ENCODE peak calls at places on chromosomes 11 and 22, in six cellular contexts. M, A, N, O, J and W are unnamed samples.

GRCh38 chr11:9762531-9762930 is 98.7 kb downstream of the SWAP70 start:
- DNase-seq in M (no peak), A (no peak), N (no peak), O (no peak), J (no peak), W (no peak)

GRCh38 chr22:44247346-44247745 is 65.4 kb downstream of the SHISAL1 start:
- DNase-seq in M (no peak), A (peak; percentile 53), N (no peak), O (no peak), J (no peak), W (no peak)

GRCh38 chr11:69335461-69336386 is 41.8 kb downstream of the MYEOV start:
- DNase-seq in M (no peak), A (no peak), N (peak; percentile 29), O (no peak), J (peak; percentile 60), W (peak; percentile 67)

GRCh38 chr22:32603651-32604540 is 129.3 kb downstream of the FBXO7 start:
- DNase-seq in M (no peak), A (no peak), N (no peak), O (peak; percentile 89), J (no peak), W (no peak)

GRCh38 chr11:131423715-131424114 is 53.3 kb downstream of the NTM start:
- DNase-seq in M (peak; percentile 7), A (no peak), N (no peak), O (no peak), J (no peak), W (no peak)

GRCh38 chr11:82960000-82960778 is 58.7 kb downstream of the DDIAS start:
- DNase-seq in M (no peak), A (no peak), N (no peak), O (no peak), J (no peak), W (no peak)

GRCh38 chr11:27501102-27501501 is 5.5 kb downstream of the LIN7C start:
- DNase-seq in M (no peak), A (no peak), N (no peak), O (no peak), J (no peak), W (no peak)

GRCh38 chr22:43078522-43078921 is 10.7 kb downstream of the TTLL1 start:
- DNase-seq in M (no peak), A (no peak), N (no peak), O (no peak), J (no peak), W (no peak)

GRCh38 chr11:30171661-30172060 is 59.2 kb upstream of the FSHB start:
- DNase-seq in M (no peak), A (no peak), N (no peak), O (no peak), J (no peak), W (no peak)

GRCh38 chr11:118205979-118206611 is 18.7 kb downstream of the JAML start:
- DNase-seq in M (no peak), A (no peak), N (no peak), O (no peak), J (no peak), W (no peak)

GRCh38 chr11:124739479-124740276 is at the start of gene NRGN:
- DNase-seq in M (peak; percentile 82), A (peak; percentile 96), N (peak; percentile 89), O (peak; percentile 90), J (peak; percentile 98), W (no peak)

GRCh38 chr11:61961570-61962212 is 5.7 kb downstream of the FTH1 start:
- DNase-seq in M (no peak), A (no peak), N (peak; percentile 76), O (peak; percentile 63), J (peak; percentile 89), W (no peak)

GRCh38 chr11:2592559-2593392 is 107.0 kb downstream of the KCNQ1OT1 start:
- DNase-seq in M (no peak), A (peak; percentile 81), N (no peak), O (no peak), J (no peak), W (peak; percentile 71)

GRCh38 chr11:554824-555499 is 5.6 kb downstream of the LMNTD2 start:
- DNase-seq in M (no peak), A (no peak), N (peak; percentile 71), O (no peak), J (no peak), W (no peak)

GRCh38 chr11:34631737-34632104 is 10.8 kb downstream of the EHF start:
- DNase-seq in M (no peak), A (no peak), N (peak; percentile 71), O (no peak), J (no peak), W (no peak)

GRCh38 chr22:23534201-23534850 is 45.8 kb downstream of the IGLL1 start:
- DNase-seq in M (no peak), A (no peak), N (peak; percentile 43), O (no peak), J (no peak), W (no peak)

GRCh38 chr22:17171313-17172171 is 12.5 kb upstream of the HDHD5 start:
- DNase-seq in M (peak; percentile 85), A (peak; percentile 95), N (peak; percentile 94), O (peak; percentile 85), J (peak; percentile 96), W (no peak)
- TF ChIP-seq POLR2A in M (no peak), A (no peak), N (peak; percentile 80), O (no peak), J (no peak), W (no peak)

GRCh38 chr11:119726150-119726553 is 2.8 kb downstream of the NECTIN1 start:
- DNase-seq in M (no peak), A (no peak), N (no peak), O (no peak), J (no peak), W (no peak)
- H3K4me3 ChIP-seq in M (no peak overlapping the region), A (no peak overlapping the region), N (no peak overlapping the region), O (no peak overlapping the region), J (no peak overlapping the region), W (peak overlapping the region; percentile 83)

DNA sequence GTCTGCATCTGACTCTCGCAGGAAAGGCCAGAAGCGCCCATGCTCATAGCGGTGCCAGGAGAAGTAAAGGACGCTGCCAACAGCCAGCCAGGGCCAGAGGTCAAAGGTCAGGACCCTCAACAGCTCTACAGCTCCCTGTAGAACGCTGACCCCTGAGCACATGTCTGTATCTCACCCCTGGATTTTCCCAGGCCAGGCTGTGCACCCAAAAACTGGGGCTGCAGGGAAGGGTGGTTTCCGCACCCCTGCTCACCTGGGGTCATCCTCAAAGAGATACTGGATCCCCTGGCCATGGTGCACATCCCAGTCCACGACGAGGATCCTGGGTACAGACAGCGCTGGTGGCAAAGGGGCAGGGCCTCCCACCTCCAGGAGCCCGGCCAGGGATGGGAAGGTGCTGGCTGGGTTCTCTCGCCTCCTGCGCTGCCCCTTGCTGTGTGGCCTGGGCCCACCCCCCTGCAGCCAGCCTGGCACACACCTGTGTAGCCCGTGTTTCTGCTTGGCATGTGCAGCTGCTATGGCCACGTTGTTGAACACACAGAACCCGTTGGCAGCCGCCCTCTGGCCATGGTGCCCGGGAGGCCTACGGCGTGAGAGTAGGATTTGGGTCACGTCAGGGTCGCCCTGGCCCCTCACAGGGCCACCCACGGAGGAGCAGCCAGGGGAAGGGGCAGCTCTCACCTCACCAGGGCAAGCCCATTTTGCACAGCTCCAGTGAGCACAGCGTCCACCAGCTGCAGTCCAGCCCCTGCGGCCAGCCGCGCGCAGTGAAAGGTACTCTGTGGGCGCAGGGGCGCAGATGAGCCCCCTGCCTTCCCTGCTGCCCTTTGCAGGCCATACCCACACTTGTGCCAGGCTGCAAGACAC is 1.4 kb downstream of the HDAC10 start:
- DNase-seq in M (no peak), A (no peak), N (no peak), O (no peak), J (no peak), W (no peak)
- TF ChIP-seq POLR2A in M (no peak), A (no peak), N (no peak), O (no peak), J (no peak), W (no peak)

GRCh38 chr11:70521475-70522260 is 123.3 kb downstream of the CTTN start:
- DNase-seq in M (no peak), A (no peak), N (no peak), O (no peak), J (no peak), W (no peak)
- H3K4me3 ChIP-seq in M (no peak overlapping the region), A (no peak overlapping the region), N (no peak overlapping the region), O (no peak overlapping the region), J (no peak overlapping the region), W (no peak overlapping the region)

DNA sequence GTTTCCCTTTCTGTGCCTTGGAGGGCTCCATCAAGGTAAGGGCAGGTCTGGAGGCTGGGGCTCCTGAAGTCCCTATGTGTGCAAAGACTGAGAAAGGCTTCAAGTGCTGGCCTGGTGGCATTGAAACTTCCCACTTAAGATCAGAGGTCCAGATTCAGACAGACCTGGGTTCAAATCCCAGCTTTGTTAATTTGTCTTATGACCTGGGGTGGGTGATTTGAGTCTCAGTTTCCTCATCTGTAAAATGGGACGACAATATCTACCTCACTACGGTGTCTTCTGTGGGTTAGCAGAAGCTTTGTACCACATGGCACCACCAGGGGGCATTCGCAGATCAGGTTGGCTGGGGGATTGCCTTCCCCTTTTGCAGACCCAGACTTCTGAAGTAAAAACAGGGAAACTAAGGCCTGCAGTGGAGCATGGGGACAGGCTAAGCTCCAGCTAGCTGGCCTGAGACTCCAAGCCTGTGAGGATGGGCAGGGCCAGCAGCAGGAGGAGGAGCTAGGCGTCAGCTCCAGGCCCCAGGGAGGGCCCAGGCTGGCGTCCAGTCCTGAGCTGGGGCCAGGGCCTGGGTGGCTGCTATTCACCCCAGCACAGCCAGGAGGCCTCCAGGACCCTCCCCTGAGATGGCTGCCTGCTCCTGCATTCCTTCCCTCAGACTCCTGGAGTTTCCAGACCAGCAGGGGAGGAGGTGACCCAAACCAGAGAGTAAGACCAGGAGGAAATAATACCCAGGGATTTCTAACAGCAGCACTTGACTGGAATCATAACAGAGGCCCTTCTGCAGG is 1.5 kb downstream of the CASTOR1 start:
- DNase-seq in M (peak; percentile 90), A (no peak), N (peak; percentile 91), O (peak; percentile 86), J (peak; percentile 97), W (no peak)
- TF ChIP-seq POLR2A in M (peak; percentile 44), A (no peak), N (peak; percentile 15), O (peak; percentile 46), J (no peak), W (no peak)

DNA sequence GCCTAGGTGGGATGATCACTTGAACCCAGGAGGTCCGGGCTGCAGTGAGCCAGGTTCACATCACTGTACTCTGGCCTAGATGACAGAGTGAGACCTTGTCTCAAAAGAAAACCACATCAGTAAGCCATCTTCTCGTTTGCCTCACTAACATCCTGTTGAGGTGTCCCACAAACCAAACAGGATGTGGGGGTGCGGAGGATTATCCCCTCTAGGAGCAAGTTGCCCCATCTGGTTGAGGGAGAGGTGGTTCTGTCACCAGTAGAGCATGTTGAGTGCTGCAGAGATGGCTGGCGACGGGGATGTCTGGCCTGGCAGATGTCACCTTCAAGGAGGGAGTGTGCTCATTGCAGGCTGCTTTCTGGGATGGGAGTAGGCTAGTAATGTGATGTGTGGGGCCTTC is 72.4 kb downstream of the ZNRF3 start:
- DNase-seq in M (no peak), A (no peak), N (no peak), O (no peak), J (peak; percentile 70), W (no peak)
- H3K4me3 ChIP-seq in M (no peak overlapping the region), A (no peak overlapping the region), N (no peak overlapping the region), O (no peak overlapping the region), J (no peak overlapping the region), W (no peak overlapping the region)